ENCODE peak calls at places on chromosomes 1 and 21, in ten cellular contexts. B is AG08396; V is germinal center; N is AG08395; U is T-helper 22 cell; Y is NCI-H526; P is H54; R is ecto neural progenitor cell; T is RWPE1; F is activated naive CD4-positive, alpha-beta T cell treated with anti-CD3 and anti-CD28 coated beads, Interleukin-2, amount 10 ng/mL, durations not matched to agents 7 days and 5 days. M is an unnamed sample.

GRCh38 chr1:172005856-172006255 is 164.6 kb downstream of the DNM3 start:
- DNase-seq in B (peak; percentile 28), V (no peak), N (peak; percentile 31), U (no peak), Y (no peak), P (no peak), R (no peak), T (no peak), F (no peak), M (no peak)

GRCh38 chr21:35578350-35578782 is 482.0 kb downstream of the SETD4 start:
- DNase-seq in B (peak; percentile 55), V (no peak), N (peak; percentile 77), U (no peak), Y (no peak), P (peak; percentile 25), R (no peak), T (peak; percentile 37), F (no peak), M (no peak)

GRCh38 chr1:110612060-110612745 is 6.0 kb upstream of the KCNA2 start:
- DNase-seq in B (no peak), V (no peak), N (no peak), U (no peak), Y (peak; percentile 24), P (no peak), R (no peak), T (no peak), F (no peak), M (no peak)

GRCh38 chr1:44646711-44647110 is 27.6 kb downstream of the TMEM53 start:
- DNase-seq in B (no peak), V (no peak), N (no peak), U (no peak), Y (no peak), P (no peak), R (no peak), T (no peak), F (no peak), M (no peak)

GRCh38 chr1:161763522-161764098 is 2.5 kb upstream of the ATF6 start:
- DNase-seq in B (no peak), V (peak; percentile 63), N (no peak), U (no peak), Y (peak; percentile 69), P (no peak), R (no peak), T (peak; percentile 28), F (peak; percentile 64), M (peak; percentile 23)

GRCh38 chr1:24898152-24898908 is 31.7 kb downstream of the RUNX3 start:
- DNase-seq in B (peak; percentile 80), V (peak; percentile 77), N (peak; percentile 84), U (no peak), Y (peak; percentile 10), P (no peak), R (peak; percentile 77), T (peak; percentile 42), F (peak; percentile 62), M (peak; percentile 31)

GRCh38 chr21:40516336-40516735 is 330.6 kb downstream of the DSCAM start:
- DNase-seq in B (no peak), V (no peak), N (no peak), U (no peak), Y (no peak), P (no peak), R (no peak), T (no peak), F (no peak), M (no peak)

GRCh38 chr1:3072178-3072947 is 3.4 kb downstream of the PRDM16 start:
- DNase-seq in B (no peak), V (no peak), N (no peak), U (no peak), Y (no peak), P (no peak), R (no peak), T (no peak), F (no peak), M (no peak)

GRCh38 chr1:246537441-246537840 is 28.6 kb downstream of the TFB2M start:
- DNase-seq in B (no peak), V (no peak), N (no peak), U (no peak), Y (no peak), P (no peak), R (no peak), T (no peak), F (no peak), M (no peak)

M was measured in DND-41.